ENCODE peak calls at places on chromosomes 16 and 17, in seven cellular contexts. H, V, J, X, C, B and T are unnamed samples.

GRCh38 chr17:57075785-57076184 is 9.3 kb upstream of the AKAP1 start:
- DNase-seq in H (no peak), V (no peak), J (no peak), X (no peak), C (no peak), B (no peak), T (no peak)

GRCh38 chr17:69607162-69607834 is 192.8 kb downstream of the MAP2K6 start:
- DNase-seq in H (peak), V (peak), J (peak), X (peak), C (no peak), B (peak), T (peak)

GRCh38 chr17:77832180-77832560 is 126.3 kb upstream of the TNRC6C start:
- DNase-seq in H (no peak), V (no peak), J (no peak), X (no peak), C (no peak), B (no peak), T (peak)

GRCh38 chr17:77147357-77147801 is 6.6 kb downstream of the SEC14L1 start:
- DNase-seq in H (no peak), V (no peak), J (no peak), X (no peak), C (no peak), B (no peak), T (no peak)

GRCh38 chr17:7858487-7858832 is 657 bp downstream of the CYB5D1 start:
- DNase-seq in H (no peak), V (peak), J (peak), X (peak), C (peak), B (no peak), T (peak)

GRCh38 chr17:43940630-43941029 is 1.6 kb downstream of the PPY start:
- DNase-seq in H (no peak), V (peak), J (peak), X (peak), C (no peak), B (no peak), T (no peak)

GRCh38 chr17:80461527-80462166 is 14.8 kb downstream of the NPTX1 start:
- DNase-seq in H (no peak), V (no peak), J (no peak), X (no peak), C (no peak), B (no peak), T (no peak)

GRCh38 chr16:47143329-47143676 is 442 bp downstream of the NETO2 start:
- DNase-seq in H (no peak), V (peak), J (peak), X (peak), C (peak), B (peak), T (peak)

GRCh38 chr17:72258711-72259110 is 137.9 kb downstream of the SOX9 start:
- DNase-seq in H (no peak), V (no peak), J (no peak), X (no peak), C (no peak), B (no peak), T (no peak)

GRCh38 chr16:5480796-5481195 is 383.2 kb upstream of the EEF2KMT start:
- DNase-seq in H (no peak), V (no peak), J (no peak), X (no peak), C (no peak), B (no peak), T (no peak)

GRCh38 chr17:82128287-82128686 is 30.3 kb upstream of the FASN start:
- DNase-seq in H (no peak), V (no peak), J (peak), X (no peak), C (no peak), B (no peak), T (no peak)